ENCODE peak calls at places on chromosomes 13 and 19, in five cellular contexts. J, H, F, W and M are unnamed samples.

GRCh38 chr13:51832471-51833152 is 12.4 kb downstream of the TMEM272 start:
- DNase-seq in J (no peak), W (peak), F (no peak), H (no peak), M (no peak)

GRCh38 chr19:2333027-2333806 is 4.7 kb downstream of the SPPL2B start:
- DNase-seq in J (peak), F (no peak), H (no peak), W (no peak), M (no peak)

GRCh38 chr19:29687244-29687896 is 22.1 kb downstream of the PLEKHF1 start:
- DNase-seq in J (no peak), W (no peak), F (no peak), H (no peak), M (no peak)

GRCh38 chr19:45011959-45012358 is 10.7 kb downstream of the RELB start:
- DNase-seq in F (no peak), J (no peak), W (no peak), H (no peak), M (no peak)

GRCh38 chr13:49404621-49405020 is 39.2 kb downstream of the CAB39L start:
- DNase-seq in H (no peak), W (no peak), J (no peak), F (no peak), M (no peak)

GRCh38 chr13:90336507-90336906 is 1011.0 kb upstream of the MIR17HG start:
- DNase-seq in F (no peak), J (no peak), W (no peak), H (no peak), M (no peak)

GRCh38 chr19:39405930-39406655 is 554 bp upstream of the ZFP36 start:
- DNase-seq in W (no peak), J (peak), H (no peak), F (no peak), M (no peak)

GRCh38 chr13:43354147-43354945 is 331.0 kb downstream of the DNAJC15 start:
- DNase-seq in W (no peak), H (no peak), F (no peak), J (no peak), M (no peak)

GRCh38 chr13:110563463-110563774 is 1.9 kb upstream of the RAB20 start:
- DNase-seq in J (no peak), H (no peak), F (no peak), W (no peak), M (no peak)

GRCh38 chr19:2723345-2723715 is 2.2 kb upstream of the DIRAS1 start:
- DNase-seq in F (no peak), W (no peak), J (no peak), H (no peak), M (no peak)

GRCh38 chr13:111867657-111868056 is 199.3 kb upstream of the SOX1 start:
- DNase-seq in J (no peak), F (no peak), H (no peak), W (no peak), M (no peak)

GRCh38 chr19:3398114-3398899 is 31.9 kb downstream of the NFIC start:
- DNase-seq in F (no peak), J (no peak), W (no peak), H (peak), M (no peak)

GRCh38 chr13:46160474-46161066 is 21.4 kb downstream of the LCP1 start:
- DNase-seq in H (peak), W (peak), F (no peak), J (no peak), M (peak)

GRCh38 chr19:956747-957451 is 27.2 kb upstream of the WDR18 start:
- DNase-seq in H (no peak), J (peak), F (no peak), W (no peak), M (peak)

GRCh38 chr19:6138066-6138465 is 2.6 kb downstream of the ACSBG2 start:
- DNase-seq in H (no peak), J (no peak), F (no peak), W (no peak), M (no peak)

GRCh38 chr19:57620673-57621348 is 6.8 kb downstream of the ZNF134 start:
- DNase-seq in F (no peak), H (no peak), W (no peak), J (no peak), M (no peak)

GRCh38 chr19:39181500-39182173 is 15.1 kb upstream of the NCCRP1 start:
- DNase-seq in F (no peak), W (no peak), H (no peak), J (no peak), M (no peak)

GRCh38 chr19:11261431-11261901 is 858 bp downstream of the DOCK6 start:
- DNase-seq in W (no peak), F (no peak), H (no peak), J (peak), M (no peak)

GRCh38 chr19:15331419-15332310 is 674 bp downstream of the BRD4 start:
- DNase-seq in H (no peak), W (peak), F (no peak), J (peak), M (no peak)

DNA sequence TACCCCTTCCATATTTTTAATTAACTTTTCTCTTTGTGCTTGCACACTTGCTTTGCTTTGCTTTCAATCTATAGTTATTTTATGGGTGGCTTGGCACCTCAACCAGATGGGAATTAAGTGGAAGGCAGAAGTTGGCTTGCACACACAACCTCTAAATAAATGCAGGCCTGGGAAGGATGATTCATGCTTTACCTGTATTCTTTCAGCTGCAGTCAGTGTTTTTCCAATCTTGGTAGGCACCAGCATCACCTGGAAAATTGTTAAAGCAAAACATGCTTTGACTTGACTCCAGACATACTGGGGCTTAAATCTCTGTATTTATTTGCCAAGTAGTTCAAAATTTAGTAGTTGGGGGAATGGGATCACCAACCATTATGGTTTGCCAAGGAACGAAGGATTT is 543.0 kb downstream of the GPC6 start:
- DNase-seq in F (no peak), W (no peak), H (no peak), J (no peak), M (no peak)
- TF ChIP-seq SUZ12 in F (no peak), W (no peak), H (no peak), J (no peak), M (no peak)

GRCh38 chr13:74070513-74070912 is 63.7 kb downstream of the KLF12 start:
- DNase-seq in J (no peak), H (no peak), W (no peak), F (no peak), M (no peak)

GRCh38 chr13:74070065-74070464 is 64.1 kb downstream of the KLF12 start:
- DNase-seq in W (no peak), H (no peak), J (no peak), F (peak), M (no peak)

GRCh38 chr13:74066937-74067336 is 67.3 kb downstream of the KLF12 start:
- DNase-seq in H (no peak), F (no peak), J (no peak), W (no peak), M (no peak)

GRCh38 chr13:74068471-74068870 is 65.7 kb downstream of the KLF12 start:
- DNase-seq in J (no peak), F (no peak), H (no peak), W (no peak), M (no peak)

GRCh38 chr13:74067818-74068217 is 66.4 kb downstream of the KLF12 start:
- DNase-seq in F (no peak), H (no peak), W (no peak), J (no peak), M (no peak)
- TF ChIP-seq SUZ12 in F (no peak), H (no peak), W (no peak), J (no peak), M (no peak)

GRCh38 chr13:94598281-94598680 is 2.3 kb upstream of the TGDS start:
- DNase-seq in J (no peak), W (no peak), H (no peak), F (no peak), M (no peak)

GRCh38 chr13:94595943-94596574 is at the start of gene TGDS:
- DNase-seq in H (peak), F (peak), W (peak), J (peak), M (peak)

GRCh38 chr13:94590744-94591143 is 5.2 kb downstream of the TGDS start:
- DNase-seq in J (no peak), W (no peak), H (no peak), F (no peak), M (no peak)

GRCh38 chr13:94596575-94596971 is 621 bp upstream of the TGDS start:
- DNase-seq in W (no peak), J (no peak), F (no peak), H (no peak), M (no peak)

DNA sequence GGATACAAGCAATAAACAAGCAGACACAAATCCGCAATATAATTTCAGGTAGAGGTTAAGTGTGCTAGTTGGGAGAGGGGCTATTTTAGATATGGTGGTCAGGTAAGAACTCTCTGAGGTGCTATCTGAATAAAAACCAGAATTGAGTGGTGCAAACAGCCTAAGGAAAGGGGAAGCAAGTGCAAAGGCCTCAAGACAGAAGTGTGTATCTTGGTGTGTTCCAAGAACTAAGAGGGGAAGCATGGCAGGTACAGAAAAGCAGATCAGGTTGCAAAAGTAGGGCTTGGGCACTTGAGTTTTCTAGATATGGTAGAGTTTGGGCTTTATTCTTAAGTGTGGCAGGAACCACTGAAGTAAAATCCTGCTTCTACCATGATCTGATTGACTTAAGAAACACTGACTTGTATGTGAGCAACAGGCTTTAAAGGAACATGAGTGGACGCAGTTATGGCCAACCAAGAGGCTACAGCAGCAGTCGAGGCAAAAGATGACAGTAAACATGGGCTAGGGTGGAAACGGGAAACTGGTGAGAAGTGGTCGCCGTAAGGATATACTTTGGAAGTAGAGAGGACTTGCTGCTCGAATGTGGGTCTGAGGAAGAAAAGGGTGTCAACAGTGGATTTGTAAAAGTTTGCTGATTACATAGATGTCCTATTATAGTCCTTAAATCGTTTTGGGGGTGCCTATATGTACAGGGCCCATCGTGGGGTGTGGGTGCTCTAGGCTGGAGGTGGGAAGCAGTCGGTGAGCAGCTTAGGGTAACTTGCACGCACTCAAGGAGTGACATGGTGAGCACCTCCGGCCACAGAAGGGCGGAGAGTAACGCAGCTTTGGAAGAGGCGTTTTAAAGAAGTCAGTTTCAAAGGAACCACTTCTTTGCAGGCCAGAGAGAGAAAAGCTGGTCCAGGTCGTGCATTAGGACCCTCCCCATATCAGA is 678 bp downstream of the TGDS start:
- DNase-seq in F (no peak), J (no peak), H (no peak), W (peak), M (no peak)
- TF ChIP-seq SUZ12 in F (no peak), J (no peak), H (no peak), W (no peak), M (no peak)

GRCh38 chr19:55699221-55699620 is 24.2 kb downstream of the EPN1 start:
- DNase-seq in F (no peak), W (no peak), J (no peak), H (no peak), M (no peak)

GRCh38 chr19:55703790-55704215 is 28.8 kb downstream of the EPN1 start:
- DNase-seq in H (no peak), W (peak), F (no peak), J (peak), M (peak)

GRCh38 chr19:55698256-55698655 is 23.2 kb downstream of the EPN1 start:
- DNase-seq in H (no peak), J (no peak), F (no peak), W (no peak), M (no peak)

GRCh38 chr19:55702131-55702627 is 27.2 kb downstream of the EPN1 start:
- DNase-seq in J (no peak), H (no peak), W (no peak), F (no peak), M (peak)

DNA sequence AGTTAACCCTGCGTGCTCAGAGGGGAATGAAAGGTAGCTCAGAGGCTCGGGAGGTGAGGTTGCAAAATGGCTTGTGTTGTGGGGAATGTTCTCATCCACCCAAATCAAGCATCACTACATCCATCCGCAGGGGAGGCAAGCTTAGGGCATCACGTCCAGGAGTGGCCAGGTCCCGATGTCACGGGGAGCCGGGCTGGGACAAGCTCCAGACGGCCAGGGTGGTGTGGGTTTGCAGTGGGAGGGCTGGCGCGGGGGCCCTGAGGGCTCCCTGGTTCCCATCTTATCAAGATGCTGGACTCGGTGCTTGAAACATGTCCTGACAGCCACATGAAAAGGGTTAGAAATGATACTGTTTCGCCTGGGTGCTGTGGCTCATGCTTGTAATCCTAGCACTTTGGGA is 25.8 kb downstream of the EPN1 start:
- DNase-seq in J (no peak), W (no peak), H (no peak), F (no peak), M (no peak)
- TF ChIP-seq SUZ12 in J (no peak), W (no peak), H (no peak), F (no peak), M (no peak)

GRCh38 chr19:49894879-49895565 is 1.7 kb downstream of the IL4I1 start:
- DNase-seq in H (no peak), J (no peak), F (no peak), W (no peak), M (no peak)

GRCh38 chr19:49896863-49897621 is at the start of gene IL4I1:
- DNase-seq in H (no peak), J (no peak), F (peak), W (no peak), M (no peak)

GRCh38 chr19:49894011-49894664 is 2.5 kb downstream of the IL4I1 start:
- DNase-seq in W (no peak), J (no peak), H (no peak), F (no peak), M (no peak)

GRCh38 chr19:49893135-49893534 is 3.6 kb downstream of the IL4I1 start:
- DNase-seq in H (no peak), F (no peak), J (no peak), W (no peak), M (no peak)

DNA sequence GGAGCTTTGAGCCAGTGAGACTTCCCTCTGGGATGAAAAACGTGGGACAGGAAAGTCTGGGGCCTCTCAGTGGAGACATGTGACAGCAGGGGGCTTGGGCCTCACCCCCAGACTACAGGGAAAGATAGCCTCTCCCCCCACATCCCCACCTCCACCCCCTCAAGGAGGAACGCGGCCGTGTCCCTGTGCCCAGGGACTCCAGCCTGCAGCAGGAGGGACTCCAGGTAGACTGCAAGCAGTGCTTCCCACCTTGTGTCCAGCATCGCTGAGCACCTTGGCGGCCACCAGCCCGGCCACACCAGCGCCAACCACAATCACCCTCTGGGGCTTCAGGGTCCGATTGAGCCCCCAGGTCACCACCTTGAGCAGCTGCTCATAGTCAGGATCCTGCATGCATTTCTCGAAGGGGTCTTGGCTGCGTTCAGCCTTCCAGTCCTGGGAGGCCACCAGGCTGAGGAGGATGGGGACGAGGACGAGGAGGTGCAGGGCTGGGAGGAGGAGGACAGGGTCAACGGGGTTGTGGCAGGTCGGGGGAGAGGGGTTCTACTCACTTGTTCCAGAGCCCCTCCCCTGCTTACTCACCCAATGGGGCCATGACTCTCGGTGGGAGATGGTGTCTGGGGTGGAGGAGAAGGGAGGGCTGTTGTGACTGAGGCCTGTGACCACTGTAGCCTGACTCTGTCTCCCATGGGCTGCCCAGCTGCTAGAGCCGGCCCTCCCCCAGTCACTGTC is 955 bp downstream of the IL4I1 start:
- DNase-seq in F (no peak), H (no peak), J (no peak), W (no peak), M (no peak)
- TF ChIP-seq SUZ12 in F (no peak), H (no peak), J (no peak), W (no peak), M (no peak)

DNA sequence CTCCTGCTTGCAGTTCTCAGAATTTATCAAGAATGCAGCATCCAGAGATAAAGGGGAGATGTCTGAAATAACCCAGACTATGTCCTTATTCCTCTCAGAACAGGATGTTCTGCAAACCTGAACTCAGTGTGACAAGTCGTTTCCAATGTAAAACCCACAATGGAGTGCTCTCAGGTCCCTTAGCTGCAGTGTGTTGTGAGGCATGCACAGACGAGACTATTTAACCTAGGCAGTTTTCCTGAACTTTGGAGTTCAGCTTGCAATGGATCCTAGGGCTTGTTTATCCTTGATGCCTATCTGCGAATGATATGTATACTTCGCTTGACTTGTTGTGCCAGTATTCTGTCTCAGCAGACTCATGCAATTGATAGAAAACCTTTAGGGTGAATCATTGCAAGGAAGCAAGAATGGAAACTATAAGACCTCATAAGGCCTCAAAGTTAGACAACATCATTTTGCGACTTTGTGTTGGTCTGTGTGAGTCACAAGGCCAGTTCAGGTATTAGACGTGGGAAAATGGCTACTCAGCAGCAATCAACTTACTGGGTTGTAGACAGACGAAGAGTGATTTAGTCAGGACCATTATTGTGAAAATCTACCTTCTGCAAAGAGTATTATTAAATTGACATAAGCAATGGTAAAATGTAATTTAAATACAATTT is 2439.9 kb upstream of the PCDH20 start:
- DNase-seq in H (peak), F (no peak), J (peak), W (no peak), M (no peak)
- TF ChIP-seq SUZ12 in H (no peak), F (no peak), J (no peak), W (no peak), M (no peak)

DNA sequence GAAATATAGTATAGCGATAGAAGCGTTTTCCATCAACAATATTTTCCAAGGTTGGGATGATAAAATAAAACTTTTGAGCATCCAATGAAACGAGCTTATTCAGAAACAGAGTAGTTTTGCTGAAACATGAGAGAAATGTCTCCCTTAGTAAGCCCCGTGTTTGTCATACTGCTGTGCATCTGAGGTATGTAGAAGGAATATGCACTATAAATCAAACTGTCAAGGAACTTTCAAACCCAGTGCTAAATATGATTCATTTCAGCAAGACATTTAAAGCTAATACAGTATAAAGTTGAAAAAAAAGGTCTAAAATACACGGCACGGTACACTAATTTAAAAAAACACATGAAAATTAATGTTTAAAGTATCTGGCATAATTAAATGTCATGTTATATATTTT is 546.2 kb downstream of the SLITRK5 start:
- DNase-seq in H (no peak), J (no peak), F (no peak), W (no peak), M (no peak)
- TF ChIP-seq SUZ12 in H (no peak), J (no peak), F (no peak), W (no peak), M (no peak)